ENCODE peak calls at places on chromosomes 16 and 17, in eight cellular contexts. M, H, Z, Q, O, G, C and D are unnamed samples.

GRCh38 chr17:82238562-82239201 is 9.8 kb downstream of the SLC16A3 start:
- DNase-seq in M (peak), H (peak), Z (peak), Q (peak), O (no peak), G (peak), C (peak), D (no peak)

GRCh38 chr17:30244853-30245385 is 9.4 kb upstream of the SLC6A4 start:
- DNase-seq in M (no peak), H (no peak), Z (no peak), Q (no peak), O (no peak), G (peak), C (no peak), D (no peak)

GRCh38 chr17:32971171-32971570 is 20.5 kb upstream of the SPACA3 start:
- DNase-seq in M (peak), H (no peak), Z (peak), Q (no peak), O (no peak), G (no peak), C (no peak), D (no peak)

GRCh38 chr17:4006745-4007211 is 42.5 kb upstream of the ATP2A3 start:
- DNase-seq in M (no peak), H (no peak), Z (no peak), Q (no peak), O (no peak), G (no peak), C (no peak), D (no peak)

GRCh38 chr17:35117984-35118383 is 1.7 kb downstream of the RAD51D start:
- DNase-seq in M (peak), H (no peak), Z (peak), Q (no peak), O (no peak), G (peak), C (no peak), D (no peak)

GRCh38 chr17:36918260-36918691 is 19.0 kb upstream of the LHX1 start:
- DNase-seq in M (peak), H (no peak), Z (no peak), Q (no peak), O (no peak), G (peak), C (no peak), D (no peak)

GRCh38 chr16:47017636-47018035 is 44.2 kb upstream of the DNAJA2 start:
- DNase-seq in M (no peak), H (no peak), Z (no peak), Q (no peak), O (no peak), G (no peak), C (no peak), D (no peak)

GRCh38 chr17:41907185-41907556 is 11.6 kb downstream of the ACLY start:
- DNase-seq in M (no peak), H (no peak), Z (no peak), Q (peak), O (no peak), G (peak), C (no peak), D (no peak)

GRCh38 chr17:17326275-17326875 is 23.2 kb downstream of the NT5M start:
- DNase-seq in M (no peak), H (no peak), Z (no peak), Q (no peak), O (no peak), G (no peak), C (no peak), D (no peak)

GRCh38 chr17:30095507-30096244 is 20.9 kb upstream of the NSRP1 start:
- DNase-seq in M (no peak), H (no peak), Z (peak), Q (no peak), O (no peak), G (peak), C (no peak), D (no peak)

GRCh38 chr17:28549274-28550132 is 2.9 kb downstream of the UNC119 start:
- DNase-seq in M (peak), H (no peak), Z (peak), Q (no peak), O (no peak), G (no peak), C (no peak), D (peak)
- TF ChIP-seq CTCF in M (peak), H (no peak), Z (peak), Q (no peak), O (no peak), G (no peak), C (no peak), D (no peak)

GRCh38 chr16:638034-638543 is 2.0 kb upstream of the METTL26 start:
- DNase-seq in M (no peak), H (peak), Z (no peak), Q (no peak), O (no peak), G (no peak), C (no peak), D (no peak)
- TF ChIP-seq CTCF in M (no peak), H (no peak), Z (no peak), Q (no peak), O (no peak), G (no peak), C (no peak), D (no peak)

GRCh38 chr16:64051826-64052225 is 1070.0 kb downstream of the CDH11 start:
- DNase-seq in M (no peak), H (no peak), Z (no peak), Q (no peak), O (no peak), G (no peak), C (no peak), D (no peak)
- TF ChIP-seq CTCF in M (no peak), H (peak), Z (no peak), Q (no peak), O (no peak), G (peak), C (no peak), D (no peak)

GRCh38 chr17:47801176-47801765 is 20.3 kb downstream of the OSBPL7 start:
- DNase-seq in M (no peak), H (no peak), Z (no peak), Q (no peak), O (no peak), G (no peak), C (no peak), D (no peak)

GRCh38 chr17:47803201-47803600 is 18.4 kb downstream of the OSBPL7 start:
- DNase-seq in M (no peak), H (no peak), Z (no peak), Q (no peak), O (no peak), G (no peak), C (no peak), D (no peak)

GRCh38 chr17:47803751-47804150 is 17.8 kb downstream of the OSBPL7 start:
- DNase-seq in M (no peak), H (no peak), Z (no peak), Q (no peak), O (no peak), G (no peak), C (no peak), D (no peak)

GRCh38 chr17:47801906-47802305 is 19.7 kb downstream of the OSBPL7 start:
- DNase-seq in M (no peak), H (no peak), Z (no peak), Q (no peak), O (no peak), G (no peak), C (no peak), D (no peak)

DNA sequence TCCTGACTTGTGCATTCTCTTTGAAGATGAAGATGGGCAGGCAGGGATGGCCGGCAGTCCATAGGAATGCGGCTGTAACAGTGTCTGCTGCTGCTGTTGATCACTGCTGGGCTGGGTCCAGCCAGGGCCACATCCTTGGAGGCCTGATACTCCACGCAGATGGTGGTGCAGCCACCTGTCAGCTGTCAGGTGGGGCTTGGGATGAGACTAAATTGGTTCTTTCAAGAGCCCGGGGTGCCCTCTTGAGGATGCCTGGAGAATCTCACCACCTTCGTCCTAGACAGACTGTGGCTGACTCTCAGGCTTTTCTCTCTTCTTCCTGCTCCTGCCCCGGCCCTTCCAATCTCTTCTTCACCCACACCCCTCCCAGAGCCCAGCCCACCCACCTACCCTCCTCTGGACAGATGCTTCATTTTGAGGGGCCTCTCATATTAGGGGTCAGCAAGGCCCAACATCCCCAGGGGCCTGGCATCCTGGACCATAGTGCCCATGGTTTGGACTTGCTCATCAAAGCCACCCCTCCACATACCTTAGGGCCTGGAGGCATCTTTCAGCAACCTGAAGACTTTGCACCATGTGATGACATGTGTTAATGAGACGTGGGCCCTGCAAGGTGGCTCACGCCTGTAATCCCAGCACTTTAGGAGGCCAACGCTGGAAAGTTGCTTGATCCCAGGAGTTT is 19.1 kb downstream of the OSBPL7 start:
- DNase-seq in M (peak), H (no peak), Z (peak), Q (no peak), O (no peak), G (peak), C (no peak), D (peak)
- TF ChIP-seq CTCF in M (peak), H (peak), Z (peak), Q (peak), O (peak), G (peak), C (peak), D (no peak)